ENCODE peak calls at places on chromosomes 13 and 19, in nine cellular contexts. F, G, K, B, O, Q, S, C and N are unnamed samples.

GRCh38 chr13:41960195-41960699 is 662 bp downstream of the VWA8 start:
- DNase-seq in F (no peak), G (no peak), K (peak), B (no peak), O (no peak), Q (peak), S (peak), C (no peak), N (peak)

GRCh38 chr13:112596220-112596619 is 8.3 kb upstream of the TUBGCP3 start:
- DNase-seq in F (no peak), G (no peak), K (peak), B (no peak), O (no peak), Q (no peak), S (no peak), C (no peak), N (no peak)

GRCh38 chr19:48735031-48735615 is 5.3 kb downstream of the RASIP1 start:
- DNase-seq in F (no peak), G (no peak), K (peak), B (no peak), O (peak), Q (no peak), S (no peak), C (no peak), N (no peak)

GRCh38 chr13:106533940-106534843 is 1.3 kb downstream of the EFNB2 start:
- DNase-seq in F (peak), G (peak), K (peak), B (no peak), O (peak), Q (no peak), S (peak), C (no peak), N (peak)

GRCh38 chr13:109145631-109146030 is 516.2 kb downstream of the MYO16 start:
- DNase-seq in F (no peak), G (no peak), K (peak), B (no peak), O (no peak), Q (peak), S (peak), C (peak), N (peak)

GRCh38 chr13:41296879-41297646 is 14.0 kb upstream of the NAA16 start:
- DNase-seq in F (no peak), G (no peak), K (no peak), B (no peak), O (no peak), Q (no peak), S (peak), C (no peak), N (no peak)

GRCh38 chr19:38229585-38230073 is 5.6 kb upstream of the DPF1 start:
- DNase-seq in F (peak), G (peak), K (peak), B (no peak), O (no peak), Q (peak), S (peak), C (peak), N (peak)

GRCh38 chr19:33604651-33605050 is 17.1 kb upstream of the CHST8 start:
- DNase-seq in F (no peak), G (no peak), K (no peak), B (no peak), O (no peak), Q (no peak), S (no peak), C (no peak), N (no peak)

GRCh38 chr13:25352806-25353205 is 19.0 kb upstream of the ATP8A2 start:
- DNase-seq in F (no peak), G (no peak), K (no peak), B (no peak), O (no peak), Q (no peak), S (no peak), C (no peak), N (no peak)

GRCh38 chr13:75365724-75366173 is 116.2 kb downstream of the TBC1D4 start:
- DNase-seq in F (no peak), G (no peak), K (peak), B (no peak), O (no peak), Q (no peak), S (peak), C (no peak), N (peak)

GRCh38 chr13:110506396-110506795 is 55.1 kb downstream of the RAB20 start:
- DNase-seq in F (no peak), G (no peak), K (no peak), B (no peak), O (peak), Q (no peak), S (no peak), C (no peak), N (no peak)

GRCh38 chr13:94233831-94234230 is 245.7 kb downstream of the DCT start:
- DNase-seq in F (no peak), G (no peak), K (no peak), B (no peak), O (no peak), Q (peak), S (no peak), C (no peak), N (no peak)

GRCh38 chr19:39813264-39813998 is 20.5 kb downstream of the DYRK1B start:
- DNase-seq in F (no peak), G (no peak), K (no peak), B (no peak), O (no peak), Q (no peak), S (no peak), C (no peak), N (no peak)

GRCh38 chr13:106619688-106620555 is 52.0 kb upstream of the ARGLU1 start:
- DNase-seq in F (no peak), G (no peak), K (peak), B (no peak), O (no peak), Q (peak), S (peak), C (no peak), N (peak)

GRCh38 chr13:50248537-50249521 is 233.6 kb downstream of the KCNRG start:
- DNase-seq in F (no peak), G (no peak), K (no peak), B (no peak), O (no peak), Q (no peak), S (no peak), C (no peak), N (no peak)

GRCh38 chr19:18408053-18408476 is 10.6 kb upstream of the LRRC25 start:
- DNase-seq in F (no peak), G (no peak), K (no peak), B (no peak), O (peak), Q (peak), S (no peak), C (no peak), N (no peak)

GRCh38 chr13:100478107-100478809 is 110.3 kb downstream of the GGACT start:
- DNase-seq in F (no peak), G (no peak), K (no peak), B (no peak), O (no peak), Q (no peak), S (no peak), C (no peak), N (no peak)

GRCh38 chr19:3383121-3383722 is 16.8 kb downstream of the NFIC start:
- DNase-seq in F (no peak), G (no peak), K (no peak), B (no peak), O (no peak), Q (no peak), S (peak), C (no peak), N (no peak)

GRCh38 chr13:67803118-67803517 is 573.0 kb upstream of the PCDH9 start:
- DNase-seq in F (no peak), G (no peak), K (no peak), B (no peak), O (no peak), Q (no peak), S (no peak), C (no peak), N (no peak)

GRCh38 chr13:42594577-42595571 is 20.9 kb downstream of the TNFSF11 start:
- DNase-seq in F (no peak), G (no peak), K (peak), B (no peak), O (no peak), Q (peak), S (peak), C (peak), N (peak)

GRCh38 chr19:6087074-6087506 is 23.2 kb downstream of the RFX2 start:
- DNase-seq in F (no peak), G (no peak), K (no peak), B (no peak), O (no peak), Q (no peak), S (no peak), C (no peak), N (no peak)

GRCh38 chr13:25978961-25979360 is 72.9 kb downstream of the SHISA2 start:
- DNase-seq in F (no peak), G (no peak), K (no peak), B (no peak), O (no peak), Q (no peak), S (no peak), C (no peak), N (no peak)

GRCh38 chr19:31290926-31291590 is 58.2 kb downstream of the TSHZ3 start:
- DNase-seq in F (no peak), G (no peak), K (no peak), B (no peak), O (no peak), Q (no peak), S (no peak), C (no peak), N (no peak)

GRCh38 chr13:76677047-76677446 is 209.2 kb downstream of the KCTD12 start:
- DNase-seq in F (no peak), G (no peak), K (peak), B (no peak), O (no peak), Q (no peak), S (peak), C (peak), N (no peak)

GRCh38 chr19:40506099-40506498 is 39.3 kb downstream of the SPTBN4 start:
- DNase-seq in F (no peak), G (no peak), K (no peak), B (no peak), O (no peak), Q (no peak), S (no peak), C (no peak), N (no peak)

GRCh38 chr19:16285769-16286564 is 38.7 kb upstream of the KLF2 start:
- DNase-seq in F (no peak), G (peak), K (peak), B (no peak), O (peak), Q (no peak), S (no peak), C (no peak), N (peak)

GRCh38 chr19:1956868-1957492 is 16.0 kb downstream of the CSNK1G2 start:
- DNase-seq in F (no peak), G (no peak), K (no peak), B (no peak), O (no peak), Q (no peak), S (no peak), C (peak), N (no peak)

GRCh38 chr19:12834976-12835757 is 788 bp upstream of the RTBDN start:
- DNase-seq in F (no peak), G (no peak), K (no peak), B (no peak), O (peak), Q (peak), S (no peak), C (no peak), N (no peak)

GRCh38 chr13:27183561-27184147 is 12.0 kb upstream of the USP12 start:
- DNase-seq in F (no peak), G (no peak), K (no peak), B (no peak), O (no peak), Q (no peak), S (no peak), C (no peak), N (peak)

GRCh38 chr19:13056052-13056660 is 46.5 kb downstream of the LYL1 start:
- DNase-seq in F (no peak), G (peak), K (peak), B (no peak), O (peak), Q (no peak), S (peak), C (no peak), N (peak)

GRCh38 chr19:14149509-14149994 is 13.2 kb upstream of the ASF1B start:
- DNase-seq in F (peak), G (peak), K (no peak), B (no peak), O (peak), Q (no peak), S (peak), C (peak), N (no peak)

GRCh38 chr13:44904982-44905381 is 84.3 kb downstream of the NUFIP1 start:
- DNase-seq in F (no peak), G (peak), K (peak), B (no peak), O (no peak), Q (no peak), S (peak), C (no peak), N (peak)

GRCh38 chr19:43648633-43649032 is 9.0 kb upstream of the CADM4 start:
- DNase-seq in F (no peak), G (no peak), K (no peak), B (no peak), O (no peak), Q (no peak), S (no peak), C (no peak), N (no peak)

GRCh38 chr13:53060840-53061485 is 32.4 kb downstream of the OLFM4 start:
- DNase-seq in F (no peak), G (no peak), K (no peak), B (no peak), O (no peak), Q (no peak), S (no peak), C (no peak), N (no peak)

GRCh38 chr19:57276430-57276829 is 3.9 kb upstream of the ZNF460 start:
- DNase-seq in F (no peak), G (no peak), K (no peak), B (no peak), O (no peak), Q (no peak), S (no peak), C (no peak), N (no peak)

GRCh38 chr19:38893341-38893771 is 6.1 kb downstream of the SIRT2 start:
- DNase-seq in F (no peak), G (no peak), K (no peak), B (no peak), O (no peak), Q (no peak), S (no peak), C (no peak), N (no peak)